ENCODE peak calls at places on chromosomes 1 and 21, in five cellular contexts. One of them, this sample, is unnamed.

GRCh38 chr1:154221815-154222081 is 993 bp downstream of the UBAP2L start:
- DNase-seq in tibial artery: no peak
- DNase-seq in RWPE1: no peak
- DNase-seq in spleen: no peak
- DNase-seq in IMR-90: peak
- DNase-seq in this sample: no peak

GRCh38 chr21:44006017-44006624 is 6.0 kb upstream of the TRAPPC10 start:
- DNase-seq in tibial artery: peak
- DNase-seq in RWPE1: peak
- DNase-seq in spleen: no peak
- DNase-seq in IMR-90: peak
- DNase-seq in this sample: no peak

GRCh38 chr1:55153031-55153430 is 62.1 kb downstream of the USP24 start:
- DNase-seq in tibial artery: no peak
- DNase-seq in RWPE1: no peak
- DNase-seq in spleen: no peak
- DNase-seq in IMR-90: no peak
- DNase-seq in this sample: no peak

GRCh38 chr1:8015809-8016165 is 10.3 kb downstream of the ERRFI1 start:
- DNase-seq in tibial artery: no peak
- DNase-seq in RWPE1: no peak
- DNase-seq in spleen: no peak
- DNase-seq in IMR-90: no peak
- DNase-seq in this sample: no peak

GRCh38 chr1:184052194-184052559 is 647 bp downstream of the TSEN15 start:
- DNase-seq in tibial artery: no peak
- DNase-seq in RWPE1: no peak
- DNase-seq in spleen: no peak
- DNase-seq in IMR-90: no peak
- DNase-seq in this sample: no peak

GRCh38 chr21:44929242-44929798 is 8.6 kb upstream of the ITGB2 start:
- DNase-seq in tibial artery: no peak
- DNase-seq in RWPE1: no peak
- DNase-seq in spleen: peak
- DNase-seq in IMR-90: no peak
- DNase-seq in this sample: no peak

GRCh38 chr1:235823684-235824083 is 43.0 kb downstream of the LYST start:
- DNase-seq in tibial artery: no peak
- DNase-seq in RWPE1: no peak
- DNase-seq in spleen: no peak
- DNase-seq in IMR-90: no peak
- DNase-seq in this sample: no peak

GRCh38 chr1:187721216-187721615 is 892.5 kb downstream of the PLA2G4A start:
- DNase-seq in tibial artery: no peak
- DNase-seq in RWPE1: no peak
- DNase-seq in spleen: no peak
- DNase-seq in IMR-90: no peak
- DNase-seq in this sample: no peak

GRCh38 chr1:159798893-159799292 is 3.3 kb upstream of the FCRL6 start:
- DNase-seq in tibial artery: peak
- DNase-seq in RWPE1: peak
- DNase-seq in spleen: no peak
- DNase-seq in IMR-90: peak
- DNase-seq in this sample: peak

GRCh38 chr21:40622531-40622930 is 224.4 kb downstream of the DSCAM start:
- DNase-seq in tibial artery: no peak
- DNase-seq in RWPE1: no peak
- DNase-seq in spleen: no peak
- DNase-seq in IMR-90: no peak
- DNase-seq in this sample: no peak

GRCh38 chr1:215566556-215567490 is at the start of gene KCTD3:
- DNase-seq in tibial artery: peak
- DNase-seq in RWPE1: peak
- DNase-seq in spleen: peak
- DNase-seq in IMR-90: peak
- DNase-seq in this sample: no peak

GRCh38 chr1:204723131-204723787 is 37.7 kb upstream of the LRRN2 start:
- DNase-seq in tibial artery: no peak
- DNase-seq in RWPE1: no peak
- DNase-seq in spleen: no peak
- DNase-seq in IMR-90: no peak
- DNase-seq in this sample: no peak

GRCh38 chr1:28640766-28641165 is 2.1 kb downstream of the TAF12 start:
- DNase-seq in tibial artery: no peak
- DNase-seq in RWPE1: no peak
- DNase-seq in spleen: peak
- DNase-seq in IMR-90: peak
- DNase-seq in this sample: no peak

GRCh38 chr1:210841926-210842625 is 291.9 kb downstream of the KCNH1 start:
- DNase-seq in tibial artery: no peak
- DNase-seq in RWPE1: no peak
- DNase-seq in spleen: no peak
- DNase-seq in IMR-90: no peak
- DNase-seq in this sample: no peak

GRCh38 chr1:164948101-164948500 is 389.1 kb downstream of the PBX1 start:
- DNase-seq in tibial artery: no peak
- DNase-seq in RWPE1: no peak
- DNase-seq in spleen: no peak
- DNase-seq in IMR-90: no peak
- DNase-seq in this sample: no peak

GRCh38 chr1:100883963-100884362 is 10.7 kb downstream of the EXTL2 start:
- DNase-seq in tibial artery: no peak
- DNase-seq in RWPE1: peak
- DNase-seq in spleen: no peak
- DNase-seq in IMR-90: peak
- DNase-seq in this sample: no peak

GRCh38 chr1:183590225-183591191 is at the start of gene NCF2:
- DNase-seq in tibial artery: no peak
- DNase-seq in RWPE1: peak
- DNase-seq in spleen: peak
- DNase-seq in IMR-90: peak
- DNase-seq in this sample: peak

GRCh38 chr21:27725916-27726315 is 759.0 kb upstream of the ADAMTS5 start:
- DNase-seq in tibial artery: no peak
- DNase-seq in RWPE1: no peak
- DNase-seq in spleen: no peak
- DNase-seq in IMR-90: peak
- DNase-seq in this sample: no peak

GRCh38 chr21:46543306-46543705 is 61.6 kb downstream of the S100B start:
- DNase-seq in tibial artery: no peak
- DNase-seq in RWPE1: no peak
- DNase-seq in spleen: no peak
- DNase-seq in IMR-90: no peak
- DNase-seq in this sample: no peak

GRCh38 chr1:33007190-33008050 is 29.3 kb downstream of the AK2 start:
- DNase-seq in tibial artery: peak
- DNase-seq in RWPE1: peak
- DNase-seq in spleen: no peak
- DNase-seq in IMR-90: peak
- DNase-seq in this sample: no peak
- TF ChIP-seq CTCF in tibial artery: peak
- TF ChIP-seq CTCF in RWPE1: peak
- TF ChIP-seq CTCF in spleen: peak
- TF ChIP-seq CTCF in IMR-90: peak
- TF ChIP-seq CTCF in this sample: no peak

GRCh38 chr1:110785612-110786011 is 87.3 kb upstream of the CD53 start:
- DNase-seq in tibial artery: no peak
- DNase-seq in RWPE1: peak
- DNase-seq in spleen: no peak
- DNase-seq in IMR-90: no peak
- DNase-seq in this sample: no peak
- TF ChIP-seq CTCF in tibial artery: no peak
- TF ChIP-seq CTCF in RWPE1: no peak
- TF ChIP-seq CTCF in spleen: no peak
- TF ChIP-seq CTCF in IMR-90: no peak
- TF ChIP-seq CTCF in this sample: no peak

DNA sequence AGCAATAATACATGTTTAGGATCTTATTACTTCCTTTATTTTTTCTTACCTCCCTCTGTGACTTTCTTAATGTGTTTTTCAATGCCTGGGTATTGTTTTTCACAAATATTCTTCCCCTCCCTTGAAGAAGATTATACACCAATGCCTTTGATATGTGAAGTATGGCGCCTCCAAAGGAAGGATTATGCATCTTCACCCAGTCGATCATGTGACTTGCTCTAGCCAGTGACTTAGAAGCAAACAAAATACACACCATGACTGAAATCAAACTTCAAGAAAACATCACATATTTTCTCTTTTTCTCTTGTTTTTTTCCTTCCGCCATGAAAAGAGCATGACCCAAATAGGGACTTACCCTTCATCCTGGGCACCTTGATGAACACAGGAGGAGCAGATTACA is 297.1 kb downstream of the NCAM2 start:
- DNase-seq in tibial artery: no peak
- DNase-seq in RWPE1: no peak
- DNase-seq in spleen: no peak
- DNase-seq in IMR-90: no peak
- DNase-seq in this sample: no peak
- TF ChIP-seq CTCF in tibial artery: no peak
- TF ChIP-seq CTCF in RWPE1: no peak
- TF ChIP-seq CTCF in spleen: no peak
- TF ChIP-seq CTCF in IMR-90: no peak
- TF ChIP-seq CTCF in this sample: no peak

GRCh38 chr1:118206966-118207365 is 21.9 kb upstream of the SPAG17 start:
- DNase-seq in tibial artery: no peak
- DNase-seq in RWPE1: no peak
- DNase-seq in spleen: no peak
- DNase-seq in IMR-90: no peak
- DNase-seq in this sample: no peak
- TF ChIP-seq CTCF in tibial artery: no peak
- TF ChIP-seq CTCF in RWPE1: no peak
- TF ChIP-seq CTCF in spleen: no peak
- TF ChIP-seq CTCF in IMR-90: no peak
- TF ChIP-seq CTCF in this sample: no peak

DNA sequence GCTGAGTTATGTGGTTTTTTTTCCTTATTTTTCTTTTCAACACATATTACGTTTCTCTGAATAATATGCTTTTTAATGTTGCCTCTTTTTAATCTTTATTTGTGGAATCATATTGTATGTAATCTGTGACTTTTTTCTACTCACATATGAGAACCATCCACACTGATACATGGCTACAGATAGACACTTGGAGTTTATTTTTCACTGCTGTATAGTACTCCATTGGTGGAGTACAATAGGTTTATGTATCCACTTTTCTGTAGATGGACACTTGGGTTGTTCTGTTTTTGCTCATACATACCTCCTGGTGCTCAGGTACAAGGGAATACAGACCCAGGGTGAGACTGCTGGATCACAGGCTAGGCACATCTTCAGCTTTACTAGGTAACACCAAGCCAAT is 71.5 kb upstream of the ERG start:
- DNase-seq in tibial artery: no peak
- DNase-seq in RWPE1: no peak
- DNase-seq in spleen: no peak
- DNase-seq in IMR-90: no peak
- DNase-seq in this sample: no peak
- TF ChIP-seq CTCF in tibial artery: no peak
- TF ChIP-seq CTCF in RWPE1: no peak
- TF ChIP-seq CTCF in spleen: no peak
- TF ChIP-seq CTCF in IMR-90: no peak
- TF ChIP-seq CTCF in this sample: no peak

This sample was measured in GM10248.